ENCODE peak calls at places on chromosome 4, in seven cellular contexts. X is glutamatergic neuron, E is WERI-Rb-1, N is pancreas, R is amniotic stem cell, F is NCI-H748 treated with DMSO at 0.1 percent for 48 hours, Q is kidney. H is an unnamed sample.

GRCh38 chr4:177427097-177427665 is 15.1 kb downstream of the AGA start:
- DNase-seq in R (no peak), Q (no peak), E (no peak), N (no peak), X (no peak), F (no peak), H (no peak)

GRCh38 chr4:125994024-125994423 is 679.3 kb downstream of the FAT4 start:
- DNase-seq in E (no peak), F (no peak), X (no peak), R (no peak), N (no peak), Q (no peak), H (no peak)

GRCh38 chr4:146329042-146329716 is 114.8 kb downstream of the REELD1 start:
- DNase-seq in N (no peak), F (no peak), R (peak; percentile 48), X (no peak), E (no peak), Q (no peak), H (no peak)

GRCh38 chr4:1349359-1350168 is 2.6 kb downstream of the UVSSA start:
- DNase-seq in Q (peak; percentile 74), N (no peak), X (no peak), R (no peak), E (no peak), F (no peak), H (no peak)

GRCh38 chr4:1195894-1196401 is 23.6 kb upstream of the SPON2 start:
- DNase-seq in R (no peak), E (no peak), Q (peak; percentile 37), N (no peak), X (no peak), F (no peak), H (peak; percentile 26)

GRCh38 chr4:114229721-114230120 is 250.3 kb upstream of the ARSJ start:
- DNase-seq in Q (no peak), E (no peak), F (no peak), N (no peak), X (no peak), R (no peak), H (no peak)

GRCh38 chr4:1309261-1310010 is 19.7 kb downstream of the MAEA start:
- DNase-seq in Q (peak; percentile 98), R (peak; percentile 77), E (peak; percentile 94), N (peak; percentile 70), F (no peak), X (peak; percentile 87), H (peak; percentile 94)

GRCh38 chr4:124104628-124105027 is 607.9 kb downstream of the ANKRD50 start:
- DNase-seq in E (no peak), N (no peak), X (no peak), R (no peak), F (no peak), Q (no peak), H (no peak)

GRCh38 chr4:82652062-82652461 is 90.3 kb upstream of the TMEM150C start:
- DNase-seq in Q (no peak), F (no peak), R (peak; percentile 14), E (no peak), X (no peak), N (no peak), H (no peak)

GRCh38 chr4:173264245-173264959 is 69.8 kb downstream of the HMGB2 start:
- DNase-seq in X (no peak), R (no peak), E (no peak), F (peak; percentile 67), N (peak; percentile 51), Q (no peak), H (no peak)